ENCODE peak calls at places on chromosomes 3 and 15, in six cellular contexts. R, W, H, F, Y and G are unnamed samples.
A peak's percentile ranks its signal among the peaks of the same experiment; 100 is the strongest.

GRCh38 chr15:89127054-89127702 is 38.9 kb downstream of the ABHD2 start:
- DNase-seq in W (no peak), H (peak; percentile 93), F (no peak), Y (no peak), R (no peak), G (no peak)

GRCh38 chr3:9676780-9677179 is 26.9 kb upstream of the CPNE9 start:
- DNase-seq in Y (no peak), H (no peak), F (no peak), R (no peak), W (no peak), G (no peak)

GRCh38 chr3:122958290-122958689 is 69.3 kb downstream of the SEMA5B start:
- DNase-seq in F (no peak), W (no peak), H (no peak), Y (no peak), R (no peak), G (no peak)

GRCh38 chr3:196080997-196081833 is 675 bp downstream of the TFRC start:
- DNase-seq in H (peak; percentile 78), Y (peak; percentile 73), W (no peak), F (peak; percentile 80), R (peak; percentile 79), G (peak; percentile 93)

GRCh38 chr3:71064288-71064975 is 519.1 kb downstream of the FOXP1 start:
- DNase-seq in H (no peak), Y (peak; percentile 11), F (peak; percentile 62), R (no peak), W (no peak), G (peak; percentile 90)

GRCh38 chr15:101141926-101142527 is 109.8 kb downstream of the CHSY1 start:
- DNase-seq in F (no peak), Y (no peak), R (no peak), W (no peak), H (no peak), G (peak; percentile 1)

GRCh38 chr3:138434875-138435772 is 708 bp downstream of the ESYT3 start:
- DNase-seq in H (no peak), R (no peak), W (no peak), F (no peak), Y (no peak), G (no peak)

GRCh38 chr15:91849749-91850161 is 3.8 kb upstream of the SLCO3A1 start:
- DNase-seq in H (no peak), Y (no peak), W (peak; percentile 35), R (no peak), F (no peak), G (no peak)

GRCh38 chr3:152626226-152626625 is 208.7 kb upstream of the P2RY1 start:
- DNase-seq in Y (no peak), H (no peak), F (no peak), R (no peak), W (no peak), G (no peak)

GRCh38 chr3:48129921-48130320 is 58.3 kb downstream of the CDC25A start:
- DNase-seq in R (no peak), W (no peak), Y (no peak), H (no peak), F (no peak), G (no peak)

GRCh38 chr15:47673343-47673761 is 44.0 kb upstream of the SEMA6D start:
- DNase-seq in F (no peak), W (no peak), H (peak; percentile 12), R (no peak), Y (no peak), G (no peak)

GRCh38 chr3:125165189-125165947 is 47.2 kb downstream of the SLC12A8 start:
- DNase-seq in W (no peak), R (peak; percentile 51), F (no peak), Y (no peak), H (no peak), G (no peak)

GRCh38 chr3:46882377-46883015 is 5.0 kb downstream of the PTH1R start:
- DNase-seq in F (no peak), Y (peak; percentile 54), R (no peak), W (no peak), H (no peak), G (no peak)

GRCh38 chr3:46883252-46884185 is 6.0 kb downstream of the PTH1R start:
- DNase-seq in R (no peak), H (no peak), Y (peak; percentile 59), W (no peak), F (no peak), G (no peak)

GRCh38 chr3:46878796-46879436 is 1.4 kb downstream of the PTH1R start:
- DNase-seq in W (no peak), H (no peak), F (no peak), Y (no peak), R (no peak), G (no peak)

GRCh38 chr3:46881819-46882376 is 4.4 kb downstream of the PTH1R start:
- DNase-seq in H (no peak), W (no peak), R (no peak), Y (peak; percentile 87), F (peak; percentile 19), G (no peak)

DNA sequence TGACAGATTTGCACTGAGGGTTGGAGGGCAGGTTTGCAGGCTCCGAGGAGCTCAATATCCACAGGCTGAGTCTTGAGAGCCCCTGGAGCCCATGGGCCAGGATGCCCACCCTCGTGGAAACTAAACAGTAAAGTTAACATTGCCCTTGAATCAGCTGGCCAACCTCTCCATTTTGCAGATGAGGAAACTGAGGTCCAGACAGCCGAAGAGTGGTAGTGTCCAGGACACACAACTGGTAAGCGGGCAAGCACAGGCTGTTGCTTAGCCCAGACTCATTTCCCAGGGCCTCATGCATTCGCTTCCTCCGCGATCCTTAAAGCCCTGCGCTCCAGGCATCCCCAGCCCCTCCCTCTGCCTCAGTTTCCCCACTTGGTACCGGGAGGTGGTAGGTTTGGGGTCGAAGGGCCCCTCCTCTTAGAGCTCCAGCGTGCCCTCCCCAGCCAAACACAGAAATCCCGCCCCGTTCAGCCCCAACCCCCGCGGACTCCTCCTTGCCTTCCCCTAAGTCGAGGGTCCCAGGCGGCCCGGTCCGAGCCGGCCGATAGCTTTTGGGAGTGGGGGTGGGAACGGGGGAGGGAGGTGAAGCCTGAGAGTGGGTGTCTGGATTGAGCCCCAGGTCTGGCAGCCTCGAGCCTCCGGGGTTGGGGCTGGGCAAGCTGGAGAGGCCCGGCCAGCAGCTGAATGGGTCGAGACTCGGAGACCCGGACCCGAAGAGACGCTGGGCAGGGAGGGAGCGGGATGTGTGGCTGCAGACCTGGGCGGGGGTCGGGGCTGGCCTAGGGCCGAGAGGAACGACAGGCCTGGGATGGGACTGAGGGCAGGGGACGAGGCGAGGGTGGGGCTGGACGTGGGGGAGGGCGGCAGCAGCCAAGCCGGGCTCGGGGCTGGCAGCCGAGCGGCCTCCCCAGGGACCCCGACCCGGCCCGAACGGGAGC is 3.6 kb downstream of the PTH1R start:
- DNase-seq in W (no peak), H (no peak), R (no peak), Y (peak; percentile 43), F (no peak), G (no peak)
- H3K27ac ChIP-seq in W (no peak overlapping the region), H (peak overlapping the region; percentile 73), R (peak overlapping the region; percentile 63), Y (no peak overlapping the region), F (peak overlapping the region; percentile 88), G (no peak overlapping the region)

DNA sequence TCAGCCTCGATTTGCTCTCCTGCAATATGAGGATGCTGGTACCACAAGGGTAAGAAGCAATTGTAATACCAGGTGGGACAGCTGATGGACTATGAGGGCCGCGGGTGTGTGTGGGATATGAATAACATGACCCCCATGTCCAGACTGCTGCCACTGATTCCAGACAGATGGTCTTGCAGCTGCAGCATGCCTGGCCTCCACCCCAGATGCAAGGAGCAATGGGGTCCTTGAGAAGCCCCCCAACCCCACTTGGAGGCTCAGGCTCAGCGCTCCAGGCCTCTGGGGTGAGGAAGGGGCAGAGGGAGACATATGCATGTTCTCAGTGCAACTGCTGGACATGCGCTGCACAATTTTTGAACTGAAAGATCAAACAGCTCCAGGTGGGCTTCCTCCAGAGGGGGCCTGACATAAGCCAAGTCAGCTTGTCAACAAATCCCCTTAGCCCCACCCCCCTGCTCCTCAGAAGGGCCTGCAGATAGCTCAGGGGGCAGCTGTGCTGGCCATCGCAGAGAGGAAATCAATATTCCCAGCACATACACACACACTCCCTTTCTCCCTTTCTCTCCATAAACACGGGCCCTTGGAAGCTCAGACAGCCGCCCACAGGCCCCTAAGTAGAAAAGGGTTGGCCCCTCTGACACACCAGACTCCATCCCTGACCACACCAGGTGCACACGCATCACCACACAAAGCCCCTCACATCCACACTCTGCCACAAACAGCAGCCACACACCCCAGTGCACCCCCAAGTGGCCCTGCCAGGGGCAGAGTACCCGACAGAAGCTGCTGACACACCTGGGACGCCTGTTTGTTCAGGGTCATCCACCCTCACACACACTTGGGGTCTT is 107.0 kb downstream of the IQSEC1 start:
- DNase-seq in F (no peak), H (no peak), Y (no peak), W (no peak), R (no peak), G (no peak)
- H3K4me1 ChIP-seq in F (peaks cover 64% of the 10 kb centered on the region), H (peaks cover 89% of the 10 kb centered on the region), Y (peaks cover 55% of the 10 kb centered on the region), W (peaks cover 8% of the 10 kb centered on the region), R (peaks cover 70% of the 10 kb centered on the region), G (peaks cover 61% of the 10 kb centered on the region)

DNA sequence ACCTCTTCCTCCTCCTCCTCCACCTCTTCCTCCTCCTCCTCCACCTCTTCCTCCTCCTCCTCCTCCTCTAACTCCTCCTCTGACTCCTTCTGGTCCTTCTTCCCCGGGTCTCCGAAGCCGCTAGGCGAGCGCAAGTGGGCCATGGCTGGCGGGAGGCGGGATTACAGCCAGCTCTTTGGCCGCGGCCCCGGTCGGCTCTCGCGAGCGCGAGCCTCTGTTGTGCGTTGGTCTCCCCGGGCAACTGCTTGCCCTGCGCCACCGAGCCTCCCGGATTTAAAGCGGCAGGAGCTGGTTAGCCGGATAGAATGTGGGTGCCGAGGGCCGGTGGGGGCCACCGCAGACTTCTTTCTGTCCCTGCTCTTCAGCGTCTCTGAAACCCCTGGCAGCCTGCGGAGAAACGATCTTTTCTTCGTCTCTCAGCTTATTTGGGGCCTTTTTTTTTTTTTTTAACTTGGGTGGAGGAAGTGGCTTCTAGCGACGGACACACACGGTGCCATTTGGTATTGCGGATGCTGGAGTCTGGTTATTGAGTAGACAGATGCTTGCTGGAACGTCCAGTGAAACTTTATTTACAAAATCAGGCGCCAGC is at the start of gene ERICH6:
- DNase-seq in H (peak; percentile 77), Y (peak; percentile 79), F (peak; percentile 93), R (peak; percentile 93), W (peak; percentile 77), G (peak; percentile 97)
- TF ChIP-seq POLR2A in H (no peak), Y (peak; percentile 52), F (peak; percentile 58), R (peak; percentile 49), W (no peak), G (no peak)

GRCh38 chr3:193970773-193971206 is 165.2 kb upstream of the HES1 start:
- DNase-seq in R (no peak), H (no peak), W (no peak), F (no peak), Y (no peak), G (no peak)

GRCh38 chr3:193974147-193974546 is 161.8 kb upstream of the HES1 start:
- DNase-seq in Y (no peak), H (no peak), W (no peak), F (no peak), R (no peak), G (no peak)

GRCh38 chr3:193972816-193973215 is 163.1 kb upstream of the HES1 start:
- DNase-seq in Y (no peak), H (no peak), R (no peak), W (no peak), F (no peak), G (no peak)

GRCh38 chr3:193968575-193968974 is 167.4 kb upstream of the HES1 start:
- DNase-seq in W (no peak), Y (no peak), H (no peak), R (no peak), F (no peak), G (no peak)

DNA sequence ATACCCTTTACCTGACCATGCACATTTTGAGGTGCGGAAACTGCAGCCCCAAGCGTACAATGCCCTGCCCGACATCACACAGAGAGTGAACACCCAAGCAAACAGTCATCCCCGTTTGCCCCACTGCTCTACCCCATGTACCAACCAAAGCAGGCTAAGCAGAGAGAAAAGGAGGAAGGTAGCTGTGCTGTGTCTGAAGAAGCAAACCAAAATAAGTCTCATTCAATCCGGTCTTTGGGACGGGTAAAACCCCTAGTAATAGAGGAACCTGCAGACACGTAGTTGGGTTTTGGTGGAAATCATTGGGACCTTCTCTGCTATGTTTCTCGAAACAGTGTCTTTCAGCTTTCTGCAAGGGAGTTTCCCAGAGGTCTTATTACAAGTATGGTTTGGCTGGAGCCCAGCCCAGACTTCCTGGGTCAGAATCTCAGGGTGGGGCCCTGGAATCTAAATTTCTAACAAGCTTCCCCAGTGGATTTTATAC is 164.6 kb upstream of the HES1 start:
- DNase-seq in H (no peak), W (no peak), F (peak; percentile 81), R (no peak), Y (no peak), G (no peak)
- H3K27ac ChIP-seq in H (no peak overlapping the region), W (no peak overlapping the region), F (peak overlapping the region; percentile 60), R (no peak overlapping the region), Y (no peak overlapping the region), G (no peak overlapping the region)